ENCODE peak calls at places on chromosomes 3 and 15, in nine cellular contexts. U is AG20443; Q is Calu3; E is NT2/D1; F is heart right ventricle; O is BE2C; Y is stimulated activated CD4-positive, alpha-beta T cell treated with anti-CD3 and anti-CD28 coated beads, Interleukin-2, amount 100 ng/mL, for 48 hours; I is kidney glomerular epithelial cell; B is endothelial cell. C is an unnamed sample.

GRCh38 chr3:53068176-53068575 is 22.3 kb upstream of the SFMBT1 start:
- DNase-seq in Y (no peak), E (no peak), I (no peak), F (no peak), Q (no peak), O (no peak), U (no peak), B (no peak), C (no peak)

GRCh38 chr3:9883676-9884554 is 3.9 kb upstream of the CIDEC start:
- DNase-seq in Q (no peak), B (no peak), I (no peak), Y (no peak), F (no peak), O (no peak), U (peak), E (no peak), C (no peak)

GRCh38 chr15:72318408-72318942 is 1.5 kb downstream of the CELF6 start:
- DNase-seq in U (no peak), E (no peak), I (no peak), O (no peak), B (no peak), Q (no peak), Y (no peak), F (no peak), C (peak)

GRCh38 chr3:119977353-119977752 is 116.9 kb downstream of the GSK3B start:
- DNase-seq in Q (no peak), B (no peak), U (no peak), F (no peak), Y (no peak), E (no peak), I (no peak), O (no peak), C (no peak)

GRCh38 chr3:181066688-181067087 is 77.2 kb upstream of the DNAJC19 start:
- DNase-seq in B (no peak), Y (no peak), O (no peak), I (no peak), E (no peak), Q (no peak), F (no peak), U (no peak), C (no peak)

GRCh38 chr15:70025413-70026296 is 72.1 kb downstream of the TLE3 start:
- DNase-seq in E (no peak), O (no peak), U (no peak), Q (no peak), F (no peak), Y (no peak), I (no peak), B (no peak), C (no peak)

GRCh38 chr3:10004506-10004905 is 17.9 kb upstream of the EMC3 start:
- DNase-seq in O (no peak), E (no peak), B (no peak), Q (no peak), I (no peak), Y (no peak), U (no peak), F (no peak), C (no peak)

GRCh38 chr3:72288955-72289707 is 504.2 kb upstream of the PROK2 start:
- DNase-seq in U (peak), F (peak), B (no peak), E (no peak), O (peak), Q (peak), Y (no peak), I (peak), C (no peak)

GRCh38 chr3:128060473-128061381 is 8.5 kb downstream of the SEC61A1 start:
- DNase-seq in F (no peak), Q (no peak), U (peak), O (no peak), E (no peak), B (no peak), Y (no peak), I (no peak), C (no peak)